ENCODE peak calls at places on chromosome 12, in four cellular contexts. One of them, this sample, is unnamed.

GRCh38 chr12:49201595-49202295 is 12.9 kb upstream of the TUBA1A start:
- DNase-seq in CD4-positive, alpha-beta memory T cell: no peak
- DNase-seq in activated CD4-positive, alpha-beta memory T cell treated with anti-CD3 and anti-CD28 coated beads, Interleukin-2, amount 10 ng/mL, durations not matched to agents 7 days and 5 days: no peak
- DNase-seq in globus pallidus: no peak
- DNase-seq in this sample: no peak

GRCh38 chr12:45299132-45299692 is 83.3 kb downstream of the ANO6 start:
- DNase-seq in CD4-positive, alpha-beta memory T cell: no peak
- DNase-seq in activated CD4-positive, alpha-beta memory T cell treated with anti-CD3 and anti-CD28 coated beads, Interleukin-2, amount 10 ng/mL, durations not matched to agents 7 days and 5 days: no peak
- DNase-seq in globus pallidus: no peak
- DNase-seq in this sample: no peak

GRCh38 chr12:12398026-12398859 is 41.4 kb downstream of the BORCS5 start:
- DNase-seq in CD4-positive, alpha-beta memory T cell: no peak
- DNase-seq in activated CD4-positive, alpha-beta memory T cell treated with anti-CD3 and anti-CD28 coated beads, Interleukin-2, amount 10 ng/mL, durations not matched to agents 7 days and 5 days: no peak
- DNase-seq in globus pallidus: no peak
- DNase-seq in this sample: no peak

GRCh38 chr12:117045998-117046374 is 53.2 kb downstream of the TESC start:
- DNase-seq in CD4-positive, alpha-beta memory T cell: no peak
- DNase-seq in activated CD4-positive, alpha-beta memory T cell treated with anti-CD3 and anti-CD28 coated beads, Interleukin-2, amount 10 ng/mL, durations not matched to agents 7 days and 5 days: no peak
- DNase-seq in globus pallidus: no peak
- DNase-seq in this sample: no peak

GRCh38 chr12:132157733-132158409 is 13.6 kb downstream of the NOC4L start:
- DNase-seq in CD4-positive, alpha-beta memory T cell: no peak
- DNase-seq in activated CD4-positive, alpha-beta memory T cell treated with anti-CD3 and anti-CD28 coated beads, Interleukin-2, amount 10 ng/mL, durations not matched to agents 7 days and 5 days: no peak
- DNase-seq in globus pallidus: no peak
- DNase-seq in this sample: no peak

GRCh38 chr12:3987571-3987970 is 114.4 kb upstream of the PARP11 start:
- DNase-seq in CD4-positive, alpha-beta memory T cell: no peak
- DNase-seq in activated CD4-positive, alpha-beta memory T cell treated with anti-CD3 and anti-CD28 coated beads, Interleukin-2, amount 10 ng/mL, durations not matched to agents 7 days and 5 days: no peak
- DNase-seq in globus pallidus: no peak
- DNase-seq in this sample: no peak

GRCh38 chr12:50542448-50542847 is 37.7 kb downstream of the DIP2B start:
- DNase-seq in CD4-positive, alpha-beta memory T cell: peak
- DNase-seq in activated CD4-positive, alpha-beta memory T cell treated with anti-CD3 and anti-CD28 coated beads, Interleukin-2, amount 10 ng/mL, durations not matched to agents 7 days and 5 days: no peak
- DNase-seq in globus pallidus: no peak
- DNase-seq in this sample: peak

GRCh38 chr12:104454997-104455396 is 1.8 kb upstream of the CHST11 start:
- DNase-seq in CD4-positive, alpha-beta memory T cell: no peak
- DNase-seq in activated CD4-positive, alpha-beta memory T cell treated with anti-CD3 and anti-CD28 coated beads, Interleukin-2, amount 10 ng/mL, durations not matched to agents 7 days and 5 days: no peak
- DNase-seq in globus pallidus: no peak
- DNase-seq in this sample: no peak

GRCh38 chr12:121770802-121771625 is 22.5 kb downstream of the RHOF start:
- DNase-seq in CD4-positive, alpha-beta memory T cell: no peak
- DNase-seq in activated CD4-positive, alpha-beta memory T cell treated with anti-CD3 and anti-CD28 coated beads, Interleukin-2, amount 10 ng/mL, durations not matched to agents 7 days and 5 days: no peak
- DNase-seq in globus pallidus: no peak
- DNase-seq in this sample: no peak

GRCh38 chr12:84159245-84159644 is 753.4 kb downstream of the SLC6A15 start:
- DNase-seq in CD4-positive, alpha-beta memory T cell: no peak
- DNase-seq in activated CD4-positive, alpha-beta memory T cell treated with anti-CD3 and anti-CD28 coated beads, Interleukin-2, amount 10 ng/mL, durations not matched to agents 7 days and 5 days: no peak
- DNase-seq in globus pallidus: no peak
- DNase-seq in this sample: no peak

GRCh38 chr12:88604646-88605045 is 24.4 kb upstream of the KITLG start:
- DNase-seq in CD4-positive, alpha-beta memory T cell: no peak
- DNase-seq in activated CD4-positive, alpha-beta memory T cell treated with anti-CD3 and anti-CD28 coated beads, Interleukin-2, amount 10 ng/mL, durations not matched to agents 7 days and 5 days: no peak
- DNase-seq in globus pallidus: no peak
- DNase-seq in this sample: no peak

GRCh38 chr12:33944703-33945437 is 77.4 kb upstream of the ALG10 start:
- DNase-seq in CD4-positive, alpha-beta memory T cell: no peak
- DNase-seq in activated CD4-positive, alpha-beta memory T cell treated with anti-CD3 and anti-CD28 coated beads, Interleukin-2, amount 10 ng/mL, durations not matched to agents 7 days and 5 days: no peak
- DNase-seq in globus pallidus: no peak
- DNase-seq in this sample: no peak

GRCh38 chr12:51678086-51678724 is 87.2 kb downstream of the SCN8A start:
- DNase-seq in CD4-positive, alpha-beta memory T cell: no peak
- DNase-seq in activated CD4-positive, alpha-beta memory T cell treated with anti-CD3 and anti-CD28 coated beads, Interleukin-2, amount 10 ng/mL, durations not matched to agents 7 days and 5 days: peak
- DNase-seq in globus pallidus: peak
- DNase-seq in this sample: no peak

GRCh38 chr12:92961949-92962348 is 32.9 kb upstream of the EEA1 start:
- DNase-seq in CD4-positive, alpha-beta memory T cell: no peak
- DNase-seq in activated CD4-positive, alpha-beta memory T cell treated with anti-CD3 and anti-CD28 coated beads, Interleukin-2, amount 10 ng/mL, durations not matched to agents 7 days and 5 days: no peak
- DNase-seq in globus pallidus: no peak
- DNase-seq in this sample: no peak

GRCh38 chr12:125461831-125462230 is 396.6 kb downstream of the AACS start:
- DNase-seq in CD4-positive, alpha-beta memory T cell: no peak
- DNase-seq in activated CD4-positive, alpha-beta memory T cell treated with anti-CD3 and anti-CD28 coated beads, Interleukin-2, amount 10 ng/mL, durations not matched to agents 7 days and 5 days: no peak
- DNase-seq in globus pallidus: no peak
- DNase-seq in this sample: no peak

GRCh38 chr12:104219361-104219892 is 3.8 kb downstream of the TXNRD1 start:
- DNase-seq in CD4-positive, alpha-beta memory T cell: no peak
- DNase-seq in activated CD4-positive, alpha-beta memory T cell treated with anti-CD3 and anti-CD28 coated beads, Interleukin-2, amount 10 ng/mL, durations not matched to agents 7 days and 5 days: no peak
- DNase-seq in globus pallidus: no peak
- DNase-seq in this sample: no peak

GRCh38 chr12:1122803-1123202 is 131.8 kb downstream of the ERC1 start:
- DNase-seq in CD4-positive, alpha-beta memory T cell: peak
- DNase-seq in activated CD4-positive, alpha-beta memory T cell treated with anti-CD3 and anti-CD28 coated beads, Interleukin-2, amount 10 ng/mL, durations not matched to agents 7 days and 5 days: peak
- DNase-seq in globus pallidus: no peak
- DNase-seq in this sample: peak

GRCh38 chr12:100138048-100138907 is 4.4 kb downstream of the BLTP3B start:
- DNase-seq in CD4-positive, alpha-beta memory T cell: no peak
- DNase-seq in activated CD4-positive, alpha-beta memory T cell treated with anti-CD3 and anti-CD28 coated beads, Interleukin-2, amount 10 ng/mL, durations not matched to agents 7 days and 5 days: no peak
- DNase-seq in globus pallidus: peak
- DNase-seq in this sample: peak

GRCh38 chr12:92987846-92988621 is 58.9 kb upstream of the EEA1 start:
- DNase-seq in CD4-positive, alpha-beta memory T cell: no peak
- DNase-seq in activated CD4-positive, alpha-beta memory T cell treated with anti-CD3 and anti-CD28 coated beads, Interleukin-2, amount 10 ng/mL, durations not matched to agents 7 days and 5 days: peak
- DNase-seq in globus pallidus: peak
- DNase-seq in this sample: no peak

GRCh38 chr12:30795410-30795659 is 40.6 kb upstream of the CAPRIN2 start:
- DNase-seq in CD4-positive, alpha-beta memory T cell: no peak
- DNase-seq in activated CD4-positive, alpha-beta memory T cell treated with anti-CD3 and anti-CD28 coated beads, Interleukin-2, amount 10 ng/mL, durations not matched to agents 7 days and 5 days: peak
- DNase-seq in globus pallidus: no peak
- DNase-seq in this sample: no peak

GRCh38 chr12:51941011-51941561 is 10.4 kb upstream of the ACVR1B start:
- DNase-seq in CD4-positive, alpha-beta memory T cell: no peak
- DNase-seq in activated CD4-positive, alpha-beta memory T cell treated with anti-CD3 and anti-CD28 coated beads, Interleukin-2, amount 10 ng/mL, durations not matched to agents 7 days and 5 days: no peak
- DNase-seq in globus pallidus: no peak
- DNase-seq in this sample: no peak

GRCh38 chr12:48334807-48335206 is 15.9 kb downstream of the ZNF641 start:
- DNase-seq in CD4-positive, alpha-beta memory T cell: no peak
- DNase-seq in activated CD4-positive, alpha-beta memory T cell treated with anti-CD3 and anti-CD28 coated beads, Interleukin-2, amount 10 ng/mL, durations not matched to agents 7 days and 5 days: no peak
- DNase-seq in globus pallidus: no peak
- DNase-seq in this sample: no peak

GRCh38 chr12:90253142-90253541 is 544.5 kb upstream of the ATP2B1 start:
- DNase-seq in CD4-positive, alpha-beta memory T cell: no peak
- DNase-seq in activated CD4-positive, alpha-beta memory T cell treated with anti-CD3 and anti-CD28 coated beads, Interleukin-2, amount 10 ng/mL, durations not matched to agents 7 days and 5 days: no peak
- DNase-seq in globus pallidus: no peak
- DNase-seq in this sample: no peak

GRCh38 chr12:89245090-89245489 is 107.2 kb downstream of the DUSP6 start:
- DNase-seq in CD4-positive, alpha-beta memory T cell: peak
- DNase-seq in activated CD4-positive, alpha-beta memory T cell treated with anti-CD3 and anti-CD28 coated beads, Interleukin-2, amount 10 ng/mL, durations not matched to agents 7 days and 5 days: peak
- DNase-seq in globus pallidus: no peak
- DNase-seq in this sample: peak

GRCh38 chr12:15719230-15719629 is 70.0 kb downstream of the EPS8 start:
- DNase-seq in CD4-positive, alpha-beta memory T cell: no peak
- DNase-seq in activated CD4-positive, alpha-beta memory T cell treated with anti-CD3 and anti-CD28 coated beads, Interleukin-2, amount 10 ng/mL, durations not matched to agents 7 days and 5 days: no peak
- DNase-seq in globus pallidus: no peak
- DNase-seq in this sample: no peak

GRCh38 chr12:116278667-116279066 is 1.2 kb upstream of the MED13L start:
- DNase-seq in CD4-positive, alpha-beta memory T cell: no peak
- DNase-seq in activated CD4-positive, alpha-beta memory T cell treated with anti-CD3 and anti-CD28 coated beads, Interleukin-2, amount 10 ng/mL, durations not matched to agents 7 days and 5 days: no peak
- DNase-seq in globus pallidus: no peak
- DNase-seq in this sample: no peak

GRCh38 chr12:57127101-57127709 is 1.1 kb upstream of the LRP1 start:
- DNase-seq in CD4-positive, alpha-beta memory T cell: peak
- DNase-seq in activated CD4-positive, alpha-beta memory T cell treated with anti-CD3 and anti-CD28 coated beads, Interleukin-2, amount 10 ng/mL, durations not matched to agents 7 days and 5 days: peak
- DNase-seq in globus pallidus: no peak
- DNase-seq in this sample: peak

GRCh38 chr12:25404955-25405354 is 148.1 kb downstream of the LMNTD1 start:
- DNase-seq in CD4-positive, alpha-beta memory T cell: no peak
- DNase-seq in activated CD4-positive, alpha-beta memory T cell treated with anti-CD3 and anti-CD28 coated beads, Interleukin-2, amount 10 ng/mL, durations not matched to agents 7 days and 5 days: no peak
- DNase-seq in globus pallidus: no peak
- DNase-seq in this sample: no peak

GRCh38 chr12:40331886-40332285 is 107.1 kb downstream of the LRRK2 start:
- DNase-seq in CD4-positive, alpha-beta memory T cell: no peak
- DNase-seq in activated CD4-positive, alpha-beta memory T cell treated with anti-CD3 and anti-CD28 coated beads, Interleukin-2, amount 10 ng/mL, durations not matched to agents 7 days and 5 days: no peak
- DNase-seq in globus pallidus: no peak
- DNase-seq in this sample: no peak

GRCh38 chr12:113194971-113195391 is 9.5 kb downstream of the RITA1 start:
- DNase-seq in CD4-positive, alpha-beta memory T cell: no peak
- DNase-seq in activated CD4-positive, alpha-beta memory T cell treated with anti-CD3 and anti-CD28 coated beads, Interleukin-2, amount 10 ng/mL, durations not matched to agents 7 days and 5 days: no peak
- DNase-seq in globus pallidus: no peak
- DNase-seq in this sample: no peak

GRCh38 chr12:68237523-68238070 is 12.0 kb upstream of the IL26 start:
- DNase-seq in CD4-positive, alpha-beta memory T cell: no peak
- DNase-seq in activated CD4-positive, alpha-beta memory T cell treated with anti-CD3 and anti-CD28 coated beads, Interleukin-2, amount 10 ng/mL, durations not matched to agents 7 days and 5 days: no peak
- DNase-seq in globus pallidus: no peak
- DNase-seq in this sample: no peak

This sample was measured in CD4-positive, CD25-positive, alpha-beta regulatory T cell.